ENCODE peak calls at places on chromosome 21, in six cellular contexts. Z is K562, W is NT2/D1, J is neuronal stem cell, L is kidney, V is IMR-90. E is an unnamed sample.

GRCh38 chr21:46064870-46065214 is 33.1 kb upstream of the COL6A2 start:
- DNase-seq in Z (no peak), W (no peak), J (no peak), L (peak; percentile 52), V (no peak), E (peak; percentile 50)

GRCh38 chr21:33121715-33122475 is 52.0 kb downstream of the OLIG1 start:
- DNase-seq in Z (peak; percentile 95), W (no peak), J (peak; percentile 56), L (no peak), V (peak; percentile 14), E (peak; percentile 76)

GRCh38 chr21:34367320-34367935 is 3.6 kb downstream of the KCNE2 start:
- DNase-seq in Z (no peak), W (peak; percentile 74), J (no peak), L (no peak), V (peak; percentile 82), E (peak; percentile 74)

GRCh38 chr21:35850029-35850428 is 210.3 kb downstream of the SETD4 start:
- DNase-seq in Z (no peak), W (no peak), J (no peak), L (no peak), V (peak; percentile 82), E (no peak)

GRCh38 chr21:45041984-45042663 is 32.3 kb upstream of the ADARB1 start:
- DNase-seq in Z (no peak), W (no peak), J (no peak), L (no peak), V (no peak), E (no peak)

GRCh38 chr21:38243732-38244406 is 12.9 kb upstream of the KCNJ15 start:
- DNase-seq in Z (no peak), W (no peak), J (no peak), L (no peak), V (no peak), E (no peak)

GRCh38 chr21:33230518-33231324 is 983 bp downstream of the IFNAR2 start:
- DNase-seq in Z (peak; percentile 68), W (peak; percentile 54), J (peak; percentile 56), L (peak; percentile 88), V (peak; percentile 75), E (peak; percentile 86)

GRCh38 chr21:44429894-44430293 is 25.4 kb upstream of the LRRC3 start:
- DNase-seq in Z (no peak), W (no peak), J (no peak), L (no peak), V (no peak), E (no peak)

GRCh38 chr21:15682182-15682895 is 47.4 kb upstream of the USP25 start:
- DNase-seq in Z (no peak), W (no peak), J (no peak), L (no peak), V (peak; percentile 76), E (no peak)

GRCh38 chr21:37862536-37862935 is 53.7 kb downstream of the KCNJ6 start:
- DNase-seq in Z (no peak), W (no peak), J (no peak), L (no peak), V (peak; percentile 66), E (peak; percentile 57)

GRCh38 chr21:46002841-46003574 is 21.4 kb downstream of the COL6A1 start:
- DNase-seq in Z (no peak), W (no peak), J (no peak), L (peak; percentile 68), V (no peak), E (peak; percentile 42)

GRCh38 chr21:15992171-15992570 is 262.4 kb downstream of the USP25 start:
- DNase-seq in Z (no peak), W (no peak), J (no peak), L (no peak), V (peak; percentile 63), E (no peak)

GRCh38 chr21:36583591-36583990 is 103.7 kb upstream of the CLDN14 start:
- DNase-seq in Z (peak; percentile 58), W (no peak), J (no peak), L (no peak), V (no peak), E (no peak)

GRCh38 chr21:45128613-45129226 is 54.3 kb downstream of the ADARB1 start:
- DNase-seq in Z (no peak), W (peak; percentile 63), J (no peak), L (no peak), V (peak; percentile 76), E (peak; percentile 87)

GRCh38 chr21:31186916-31187315 is 148.6 kb upstream of the KRTAP19-8 start:
- DNase-seq in Z (no peak), W (no peak), J (no peak), L (no peak), V (no peak), E (no peak)

GRCh38 chr21:27306821-27307746 is 340.2 kb upstream of the ADAMTS5 start:
- DNase-seq in Z (no peak), W (no peak), J (no peak), L (no peak), V (peak; percentile 22), E (no peak)

GRCh38 chr21:27649746-27650145 is 682.9 kb upstream of the ADAMTS5 start:
- DNase-seq in Z (no peak), W (no peak), J (no peak), L (no peak), V (peak; percentile 70), E (no peak)

GRCh38 chr21:46222436-46223116 is 6.0 kb downstream of the LSS start:
- DNase-seq in Z (no peak), W (no peak), J (no peak), L (no peak), V (no peak), E (no peak)

GRCh38 chr21:43361127-43361492 is 65.8 kb downstream of the SIK1 start:
- DNase-seq in Z (no peak), W (no peak), J (no peak), L (no peak), V (peak; percentile 63), E (peak; percentile 60)
- H3K4me3 ChIP-seq in Z (no peak overlapping the region), W (no peak overlapping the region), J (no peak overlapping the region), L (peak overlapping the region; percentile 11), V (no peak overlapping the region), E (no peak overlapping the region)

DNA sequence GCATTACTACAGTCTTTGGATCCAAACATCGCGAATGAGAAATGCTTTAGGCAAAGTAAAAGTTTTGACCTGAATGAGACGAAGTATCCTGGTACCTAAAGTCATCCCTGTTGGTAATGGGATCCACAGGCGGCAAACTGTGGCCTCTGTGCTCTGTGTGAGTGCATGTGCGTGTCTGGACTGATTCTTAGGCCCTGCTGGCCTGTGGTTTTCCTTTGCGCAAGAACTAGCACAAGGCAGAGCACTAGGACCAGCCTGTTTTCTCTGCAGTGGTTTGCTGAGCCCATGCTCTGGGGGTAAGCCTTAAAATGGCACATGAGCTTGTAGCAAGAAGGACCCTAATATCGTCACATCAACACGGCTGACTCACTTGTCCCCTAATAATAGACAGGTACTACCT is 251.2 kb downstream of the DSCAM start:
- DNase-seq in Z (no peak), W (no peak), J (no peak), L (no peak), V (no peak), E (no peak)
- H3K9me3 ChIP-seq in Z (no peaks in the 10 kb centered on the region), W (peaks cover 4% of the 10 kb centered on the region), J (no peaks in the 10 kb centered on the region), L (no peaks in the 10 kb centered on the region), V (peaks cover 3% of the 10 kb centered on the region), E (peaks cover 9% of the 10 kb centered on the region)

DNA sequence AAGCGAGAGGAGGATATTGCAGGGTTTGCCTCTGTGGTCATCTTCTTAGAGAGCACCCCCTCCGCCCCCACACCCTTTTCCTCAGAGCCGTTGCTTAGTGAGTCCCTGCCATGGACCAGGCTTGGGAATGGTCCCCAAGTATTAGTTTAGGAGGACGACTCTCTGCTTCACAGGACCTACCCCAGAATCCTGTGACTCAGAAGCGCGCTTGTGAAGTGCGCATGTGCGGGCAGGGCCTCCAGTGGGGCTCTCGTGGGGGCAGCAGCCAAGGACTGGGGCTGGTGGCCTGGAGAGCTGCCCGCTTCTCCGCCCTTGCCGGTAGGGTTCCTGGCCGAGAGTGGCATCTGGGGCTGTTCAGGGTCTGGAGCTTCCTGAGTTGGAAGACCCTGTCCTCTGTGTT is 37.3 kb upstream of the HMGN1 start:
- DNase-seq in Z (no peak), W (no peak), J (no peak), L (no peak), V (no peak), E (no peak)
- H3K9ac ChIP-seq in Z (no peak overlapping the region), W (peak overlapping the region; percentile 37), J (no peak overlapping the region), L (peak overlapping the region; percentile 65), V (peak overlapping the region; percentile 68), E (no peak overlapping the region)

DNA sequence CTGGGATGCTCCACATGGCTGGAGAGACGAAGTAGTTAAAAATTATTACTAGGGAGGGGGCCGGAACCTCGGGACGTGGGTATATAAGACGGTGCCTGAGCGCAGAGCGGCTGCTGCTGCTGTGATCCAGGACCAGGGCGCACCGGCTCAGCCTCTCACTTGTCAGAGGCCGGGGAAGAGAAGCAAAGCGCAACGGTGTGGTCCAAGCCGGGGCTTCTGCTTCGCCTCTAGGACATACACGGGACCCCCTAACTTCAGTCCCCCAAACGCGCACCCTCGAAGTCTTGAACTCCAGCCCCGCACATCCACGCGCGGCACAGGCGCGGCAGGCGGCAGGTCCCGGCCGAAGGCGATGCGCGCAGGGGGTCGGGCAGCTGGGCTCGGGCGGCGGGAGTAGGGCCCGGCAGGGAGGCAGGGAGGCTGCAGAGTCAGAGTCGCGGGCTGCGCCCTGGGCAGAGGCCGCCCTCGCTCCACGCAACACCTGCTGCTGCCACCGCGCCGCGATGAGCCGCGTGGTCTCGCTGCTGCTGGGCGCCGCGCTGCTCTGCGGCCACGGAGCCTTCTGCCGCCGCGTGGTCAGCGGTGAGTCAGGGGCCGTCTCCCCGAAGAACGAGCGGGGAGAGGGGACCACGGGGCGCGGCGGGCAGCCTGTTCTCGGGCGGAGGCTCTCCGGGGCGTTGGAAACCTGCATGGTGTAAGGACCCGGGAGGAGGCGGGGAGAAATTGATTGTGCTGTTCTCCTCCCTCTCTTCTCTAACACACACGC is at the start of gene CHODL:
- DNase-seq in Z (no peak), W (no peak), J (peak; percentile 24), L (peak; percentile 76), V (no peak), E (peak; percentile 69)
- H3K4me3 ChIP-seq in Z (no peak within 1 kb of the TSS), W (peak within 1 kb of the TSS; percentile 52), J (peak within 1 kb of the TSS; percentile 31), L (peak within 1 kb of the TSS; percentile 60), V (no peak within 1 kb of the TSS), E (peak within 1 kb of the TSS; percentile 80)

DNA sequence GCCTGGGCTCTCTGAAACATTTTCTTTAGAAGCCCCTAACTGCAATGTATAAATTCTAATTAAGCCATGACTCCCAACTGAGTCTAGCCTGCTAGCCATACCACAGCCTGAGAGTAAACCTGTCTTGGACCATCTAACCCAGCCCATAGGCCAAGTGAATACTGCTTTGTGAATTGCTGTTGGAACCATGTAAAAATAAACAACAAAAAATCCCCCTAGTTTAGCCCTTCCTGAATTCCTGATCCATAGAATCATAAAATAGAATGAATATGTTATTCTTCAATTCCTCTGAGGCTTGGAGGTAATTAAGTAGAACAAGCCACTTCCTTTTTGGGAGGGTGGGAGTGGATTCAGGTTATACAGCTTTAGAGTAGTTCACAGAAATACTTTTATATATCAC is 1496.4 kb downstream of the MRPL39 start:
- DNase-seq in Z (no peak), W (no peak), J (no peak), L (no peak), V (peak; percentile 77), E (no peak)
- H3K9me3 ChIP-seq in Z (no peaks in the 10 kb centered on the region), W (no peaks in the 10 kb centered on the region), J (no peaks in the 10 kb centered on the region), L (no peaks in the 10 kb centered on the region), V (no peaks in the 10 kb centered on the region), E (no peaks in the 10 kb centered on the region)